ENCODE peak calls at places on chromosomes 2 and 18, in ten cellular contexts. B is fibroblast of lung; J is H9; D is CD8-positive, alpha-beta memory T cell; W is left ventricle myocardium inferior; S is SK-N-SH; A is tibial artery; Z is mammary epithelial cell; K is colonic mucosa; X is left lung. I is an unnamed sample.

GRCh38 chr2:128291161-128291843 is 27.4 kb downstream of the HS6ST1 start:
- DNase-seq in K (no peak), B (no peak), D (no peak), S (no peak), A (no peak), X (peak; percentile 54), J (no peak), Z (no peak), W (no peak), I (no peak)

GRCh38 chr2:161423351-161424178 is 7.5 kb downstream of the TBR1 start:
- DNase-seq in J (peak; percentile 61), S (peak; percentile 73), D (no peak), A (no peak), B (peak; percentile 21), W (no peak), Z (no peak), X (peak; percentile 83), K (peak; percentile 25), I (peak; percentile 6)

GRCh38 chr2:101344173-101344572 is 35.7 kb upstream of the RNF149 start:
- DNase-seq in B (no peak), S (no peak), X (no peak), Z (no peak), A (no peak), K (no peak), W (no peak), J (no peak), D (no peak), I (no peak)

GRCh38 chr2:62287895-62288589 is 92.1 kb downstream of the B3GNT2 start:
- DNase-seq in A (peak; percentile 43), W (peak; percentile 80), X (no peak), Z (peak; percentile 90), K (peak; percentile 70), J (no peak), B (peak; percentile 40), S (peak; percentile 81), D (peak; percentile 47), I (peak; percentile 46)

GRCh38 chr2:200603972-200604371 is 18.2 kb downstream of the AOX1 start:
- DNase-seq in B (peak; percentile 80), A (no peak), K (no peak), D (no peak), S (no peak), W (no peak), X (no peak), J (no peak), Z (peak; percentile 64), I (no peak)

GRCh38 chr2:42858140-42859005 is 66.0 kb upstream of the HAAO start:
- DNase-seq in K (no peak), S (no peak), D (no peak), X (no peak), A (peak; percentile 18), W (no peak), J (no peak), Z (no peak), B (no peak), I (no peak)

GRCh38 chr2:113157108-113157896 is 16.5 kb upstream of the PSD4 start:
- DNase-seq in B (peak; percentile 45), A (no peak), X (peak; percentile 89), K (peak; percentile 76), W (no peak), Z (peak; percentile 55), D (peak; percentile 54), S (peak; percentile 44), J (peak; percentile 64), I (no peak)

GRCh38 chr2:138648606-138649005 is 131.6 kb downstream of the NXPH2 start:
- DNase-seq in K (no peak), X (no peak), A (no peak), D (no peak), Z (no peak), J (peak; percentile 46), B (no peak), S (no peak), W (no peak), I (no peak)

GRCh38 chr2:67945976-67946375 is 116.8 kb downstream of the C1D start:
- DNase-seq in B (peak; percentile 15), D (no peak), W (no peak), X (no peak), J (no peak), K (no peak), S (no peak), Z (no peak), A (no peak), I (no peak)

GRCh38 chr18:57797209-57797651 is 5.9 kb downstream of the ATP8B1 start:
- DNase-seq in A (no peak), Z (no peak), D (no peak), B (no peak), X (no peak), K (peak; percentile 89), W (no peak), J (no peak), S (no peak), I (no peak)

DNA sequence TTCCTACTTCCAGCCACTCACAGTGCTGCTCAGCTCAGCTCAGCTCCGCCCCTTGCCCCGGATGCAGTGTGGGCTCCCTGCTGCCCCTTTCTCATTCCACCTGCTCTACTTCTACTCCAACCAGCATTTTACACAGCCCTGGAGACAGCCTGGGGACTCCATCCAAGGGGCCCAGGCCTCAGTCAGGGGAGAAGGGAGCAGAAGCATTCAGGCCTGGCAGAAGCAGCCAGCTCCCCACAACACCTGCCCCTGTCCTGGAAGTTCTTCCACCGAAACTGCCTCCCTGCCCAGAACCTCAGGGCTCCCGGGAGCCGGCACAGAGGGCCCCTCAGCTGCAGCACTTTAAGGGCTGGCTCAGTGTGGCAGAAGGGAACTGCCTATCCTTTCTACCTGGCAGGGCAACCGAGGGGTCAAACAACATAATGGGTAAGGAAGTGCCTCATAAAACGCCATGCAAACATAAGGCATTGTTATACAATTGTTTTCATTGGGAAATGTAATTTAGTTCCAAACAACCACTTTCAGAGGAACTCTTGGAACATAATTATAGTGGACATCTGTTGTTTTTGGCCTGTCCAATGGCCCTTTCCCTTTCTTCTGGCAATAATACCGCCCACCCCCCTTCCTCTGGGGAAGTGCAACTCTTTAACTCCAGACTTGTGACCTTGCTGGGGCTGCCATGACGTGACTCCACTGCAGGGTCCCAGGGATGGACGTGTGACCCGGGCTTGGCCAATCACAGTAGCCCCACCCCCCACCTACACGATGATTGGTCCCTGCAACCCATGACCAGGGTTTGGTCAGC is 102.4 kb downstream of the LIPG start:
- DNase-seq in Z (no peak), K (peak; percentile 62), A (no peak), B (no peak), J (peak; percentile 65), X (no peak), W (peak; percentile 59), S (no peak), D (no peak), I (no peak)
- H3K27ac ChIP-seq in Z (no peak overlapping the region), K (peak overlapping the region; percentile 80), A (no peak overlapping the region), B (no peak overlapping the region), J (no peak overlapping the region), X (no peak overlapping the region), W (peak overlapping the region; percentile 78), S (no peak overlapping the region), D (no peak overlapping the region), I (no peak overlapping the region)

GRCh38 chr2:37205689-37206341 is 9.5 kb downstream of the CEBPZOS start:
- DNase-seq in K (no peak), D (no peak), X (no peak), J (peak; percentile 83), W (no peak), B (no peak), A (no peak), Z (no peak), S (no peak), I (no peak)
- H3K9me3 ChIP-seq in K (no peaks in the 10 kb centered on the region), D (no peaks in the 10 kb centered on the region), X (peaks cover 18% of the 10 kb centered on the region), J (peaks cover 21% of the 10 kb centered on the region), W (peaks cover 55% of the 10 kb centered on the region), B (no peaks in the 10 kb centered on the region), A (peaks cover 40% of the 10 kb centered on the region), Z (peaks cover 8% of the 10 kb centered on the region), S (peaks cover 27% of the 10 kb centered on the region), I (peaks cover 3% of the 10 kb centered on the region)

GRCh38 chr18:48975817-48976649 is 25.3 kb upstream of the SMAD7 start:
- DNase-seq in X (peak; percentile 91), Z (peak; percentile 55), K (peak; percentile 70), S (peak; percentile 98), A (no peak), W (peak; percentile 48), D (peak; percentile 36), J (no peak), B (peak; percentile 66), I (peak; percentile 58)
- H3K27ac ChIP-seq in X (peak overlapping the region; percentile 76), Z (peak overlapping the region; percentile 6), K (peak overlapping the region; percentile 18), S (peak overlapping the region; percentile 71), A (peak overlapping the region; percentile 85), W (peak overlapping the region; percentile 90), D (no peak overlapping the region), J (no peak overlapping the region), B (no peak overlapping the region), I (no peak overlapping the region)

DNA sequence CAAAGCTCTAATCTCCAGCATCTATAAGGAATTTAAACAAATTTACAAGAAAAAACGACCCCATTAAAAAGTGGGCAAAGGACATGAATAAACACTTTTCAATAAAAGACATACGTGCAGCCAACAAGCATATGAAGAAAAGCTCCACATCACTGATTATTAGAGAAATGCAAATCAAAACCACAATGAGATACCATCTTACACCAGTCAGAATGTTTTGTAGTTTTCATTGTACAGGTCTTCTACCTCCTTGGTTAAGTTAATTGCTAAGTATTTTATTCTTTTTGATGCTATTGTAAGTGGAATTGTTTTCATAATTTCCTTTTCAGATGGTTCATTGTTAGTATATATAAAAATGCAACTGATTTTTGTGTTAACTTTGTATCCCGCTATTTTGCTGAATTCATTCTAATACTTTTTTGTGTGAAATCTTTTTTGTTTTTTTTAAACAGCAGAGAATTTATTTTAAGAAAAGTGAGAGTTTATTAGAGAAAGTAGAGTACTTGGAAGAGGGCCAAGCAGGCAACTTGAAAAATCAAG is 40.7 kb downstream of the SLC39A10 start:
- DNase-seq in K (no peak), X (no peak), B (no peak), Z (no peak), D (no peak), S (no peak), J (no peak), W (no peak), A (no peak), I (no peak)
- H3K9me3 ChIP-seq in K (peaks cover 2% of the 10 kb centered on the region), X (peaks cover 28% of the 10 kb centered on the region), B (no peaks in the 10 kb centered on the region), Z (no peaks in the 10 kb centered on the region), D (peaks cover 6% of the 10 kb centered on the region), S (peaks cover 20% of the 10 kb centered on the region), J (no peaks in the 10 kb centered on the region), W (peaks cover 36% of the 10 kb centered on the region), A (peaks cover 14% of the 10 kb centered on the region), I (peaks cover 3% of the 10 kb centered on the region)

GRCh38 chr2:26768759-26769500 is 4.8 kb downstream of the SLC35F6 start:
- DNase-seq in K (peak; percentile 70), S (no peak), J (no peak), B (peak; percentile 60), D (no peak), Z (peak; percentile 75), W (peak; percentile 66), A (peak; percentile 95), X (peak; percentile 89), I (no peak)
- H3K27ac ChIP-seq in K (peak overlapping the region; percentile 49), S (peak overlapping the region; percentile 30), J (no peak overlapping the region), B (no peak overlapping the region), D (peak overlapping the region; percentile 64), Z (peak overlapping the region; percentile 56), W (peak overlapping the region; percentile 93), A (peak overlapping the region; percentile 82), X (peak overlapping the region; percentile 64), I (no peak overlapping the region)

GRCh38 chr2:89780318-89780717 is 1088.8 kb downstream of the RPIA start:
- DNase-seq in Z (no peak), D (no peak), X (no peak), K (no peak), A (no peak), J (no peak), S (no peak), W (no peak), B (no peak), I (no peak)

GRCh38 chr2:89781962-89782361 is 1090.5 kb downstream of the RPIA start:
- DNase-seq in D (no peak), S (no peak), W (no peak), J (no peak), K (no peak), X (no peak), A (no peak), Z (no peak), B (no peak), I (no peak)

GRCh38 chr2:89784960-89785359 is 1093.5 kb downstream of the RPIA start:
- DNase-seq in D (no peak), S (no peak), W (no peak), B (no peak), Z (no peak), X (no peak), K (no peak), A (no peak), J (no peak), I (no peak)
- H3K9me3 ChIP-seq in D (peaks cover 25% of the 10 kb centered on the region), S (no peaks in the 10 kb centered on the region), W (peaks cover 97% of the 10 kb centered on the region), B (peaks cover 7% of the 10 kb centered on the region), Z (peaks cover 92% of the 10 kb centered on the region), X (peaks cover 96% of the 10 kb centered on the region), K (peaks cover 6% of the 10 kb centered on the region), A (peaks cover 62% of the 10 kb centered on the region), J (peaks cover 100% of the 10 kb centered on the region), I (peaks cover 57% of the 10 kb centered on the region)